ENCODE peak calls at places on chromosomes 7 and 10, in seven cellular contexts. One of them, this sample, is unnamed.

GRCh38 chr7:101557421-101557820 is 71.7 kb downstream of the MYL10 start:
- DNase-seq in HepG2: no peak
- DNase-seq in OCI-LY7: no peak
- DNase-seq in HCT116: no peak
- DNase-seq in GM23338: no peak
- DNase-seq in IMR-90: no peak
- DNase-seq in endothelial cell of umbilical vein: no peak
- DNase-seq in this sample: no peak

GRCh38 chr7:50333266-50333665 is 28.8 kb downstream of the IKZF1 start:
- DNase-seq in HepG2: no peak
- DNase-seq in OCI-LY7: peak; percentile 45
- DNase-seq in HCT116: no peak
- DNase-seq in GM23338: peak; percentile 27
- DNase-seq in IMR-90: no peak
- DNase-seq in endothelial cell of umbilical vein: no peak
- DNase-seq in this sample: no peak

GRCh38 chr10:89262331-89263020 is 10.9 kb upstream of the LIPA start:
- DNase-seq in HepG2: no peak
- DNase-seq in OCI-LY7: no peak
- DNase-seq in HCT116: no peak
- DNase-seq in GM23338: no peak
- DNase-seq in IMR-90: peak; percentile 19
- DNase-seq in endothelial cell of umbilical vein: no peak
- DNase-seq in this sample: peak; percentile 74

GRCh38 chr10:97081621-97082235 is 104.0 kb downstream of the SLIT1 start:
- DNase-seq in HepG2: peak; percentile 30
- DNase-seq in OCI-LY7: peak; percentile 63
- DNase-seq in HCT116: peak; percentile 34
- DNase-seq in GM23338: peak; percentile 93
- DNase-seq in IMR-90: peak; percentile 50
- DNase-seq in endothelial cell of umbilical vein: peak; percentile 57
- DNase-seq in this sample: peak; percentile 43

GRCh38 chr10:36118289-36118688 is 476.2 kb upstream of the FZD8 start:
- DNase-seq in HepG2: no peak
- DNase-seq in OCI-LY7: no peak
- DNase-seq in HCT116: no peak
- DNase-seq in GM23338: no peak
- DNase-seq in IMR-90: no peak
- DNase-seq in endothelial cell of umbilical vein: no peak
- DNase-seq in this sample: no peak

GRCh38 chr10:99395750-99396445 is 34.5 kb downstream of the GOT1 start:
- DNase-seq in HepG2: peak; percentile 89
- DNase-seq in OCI-LY7: no peak
- DNase-seq in HCT116: no peak
- DNase-seq in GM23338: no peak
- DNase-seq in IMR-90: peak; percentile 83
- DNase-seq in endothelial cell of umbilical vein: peak; percentile 57
- DNase-seq in this sample: peak; percentile 89

GRCh38 chr7:102810916-102811315 is 62.1 kb downstream of the FAM185A start:
- DNase-seq in HepG2: no peak
- DNase-seq in OCI-LY7: no peak
- DNase-seq in HCT116: no peak
- DNase-seq in GM23338: no peak
- DNase-seq in IMR-90: peak; percentile 53
- DNase-seq in endothelial cell of umbilical vein: no peak
- DNase-seq in this sample: peak; percentile 24

GRCh38 chr10:30490289-30491000 is 56.5 kb downstream of the MAP3K8 start:
- DNase-seq in HepG2: no peak
- DNase-seq in OCI-LY7: no peak
- DNase-seq in HCT116: no peak
- DNase-seq in GM23338: no peak
- DNase-seq in IMR-90: no peak
- DNase-seq in endothelial cell of umbilical vein: no peak
- DNase-seq in this sample: no peak

GRCh38 chr10:91380873-91381561 is 29.1 kb upstream of the HECTD2 start:
- DNase-seq in HepG2: no peak
- DNase-seq in OCI-LY7: no peak
- DNase-seq in HCT116: no peak
- DNase-seq in GM23338: peak; percentile 11
- DNase-seq in IMR-90: no peak
- DNase-seq in endothelial cell of umbilical vein: no peak
- DNase-seq in this sample: no peak

GRCh38 chr7:20598479-20599419 is 16.7 kb upstream of the ABCB5 start:
- DNase-seq in HepG2: peak; percentile 35
- DNase-seq in OCI-LY7: peak; percentile 50
- DNase-seq in HCT116: peak; percentile 48
- DNase-seq in GM23338: peak; percentile 75
- DNase-seq in IMR-90: peak; percentile 71
- DNase-seq in endothelial cell of umbilical vein: peak; percentile 95
- DNase-seq in this sample: peak; percentile 65

GRCh38 chr10:38600146-38600545 is 506.0 kb downstream of the ZNF37A start:
- DNase-seq in HepG2: no peak
- DNase-seq in OCI-LY7: no peak
- DNase-seq in HCT116: no peak
- DNase-seq in GM23338: no peak
- DNase-seq in IMR-90: no peak
- DNase-seq in endothelial cell of umbilical vein: no peak
- DNase-seq in this sample: no peak

GRCh38 chr7:22578048-22578770 is 78.2 kb upstream of the STEAP1B start:
- DNase-seq in HepG2: no peak
- DNase-seq in OCI-LY7: no peak
- DNase-seq in HCT116: no peak
- DNase-seq in GM23338: no peak
- DNase-seq in IMR-90: peak; percentile 85
- DNase-seq in endothelial cell of umbilical vein: peak; percentile 87
- DNase-seq in this sample: peak; percentile 85

GRCh38 chr10:17910144-17910789 is 41.5 kb upstream of the SLC39A12 start:
- DNase-seq in HepG2: peak; percentile 47
- DNase-seq in OCI-LY7: peak; percentile 50
- DNase-seq in HCT116: peak; percentile 46
- DNase-seq in GM23338: peak; percentile 81
- DNase-seq in IMR-90: peak; percentile 63
- DNase-seq in endothelial cell of umbilical vein: peak; percentile 51
- DNase-seq in this sample: peak; percentile 54

GRCh38 chr10:89431977-89432376 is 17.6 kb downstream of the IFIT5 start:
- DNase-seq in HepG2: peak; percentile 10
- DNase-seq in OCI-LY7: no peak
- DNase-seq in HCT116: no peak
- DNase-seq in GM23338: no peak
- DNase-seq in IMR-90: peak; percentile 66
- DNase-seq in endothelial cell of umbilical vein: peak; percentile 45
- DNase-seq in this sample: peak; percentile 87

GRCh38 chr7:104779888-104780287 is 234.1 kb upstream of the KMT2E start:
- DNase-seq in HepG2: no peak
- DNase-seq in OCI-LY7: no peak
- DNase-seq in HCT116: no peak
- DNase-seq in GM23338: no peak
- DNase-seq in IMR-90: no peak
- DNase-seq in endothelial cell of umbilical vein: no peak
- DNase-seq in this sample: no peak

GRCh38 chr7:6536899-6537298 is 14.4 kb downstream of the GRID2IP start:
- DNase-seq in HepG2: no peak
- DNase-seq in OCI-LY7: no peak
- DNase-seq in HCT116: no peak
- DNase-seq in GM23338: peak; percentile 94
- DNase-seq in IMR-90: no peak
- DNase-seq in endothelial cell of umbilical vein: no peak
- DNase-seq in this sample: peak; percentile 22

GRCh38 chr10:74855027-74855426 is 28.6 kb downstream of the KAT6B start:
- DNase-seq in HepG2: no peak
- DNase-seq in OCI-LY7: peak; percentile 66
- DNase-seq in HCT116: no peak
- DNase-seq in GM23338: no peak
- DNase-seq in IMR-90: no peak
- DNase-seq in endothelial cell of umbilical vein: no peak
- DNase-seq in this sample: no peak

GRCh38 chr10:11986593-11987216 is 55.9 kb downstream of the UPF2 start:
- DNase-seq in HepG2: peak; percentile 83
- DNase-seq in OCI-LY7: peak; percentile 82
- DNase-seq in HCT116: peak; percentile 79
- DNase-seq in GM23338: peak; percentile 94
- DNase-seq in IMR-90: peak; percentile 84
- DNase-seq in endothelial cell of umbilical vein: peak; percentile 86
- DNase-seq in this sample: peak; percentile 72

GRCh38 chr7:92133737-92134270 is 473 bp downstream of the CYP51A1 start:
- DNase-seq in HepG2: peak; percentile 52
- DNase-seq in OCI-LY7: peak; percentile 82
- DNase-seq in HCT116: peak; percentile 33
- DNase-seq in GM23338: peak; percentile 90
- DNase-seq in IMR-90: peak; percentile 61
- DNase-seq in endothelial cell of umbilical vein: peak; percentile 85
- DNase-seq in this sample: peak; percentile 65

GRCh38 chr7:124722292-124722691 is 43.3 kb downstream of the GPR37 start:
- DNase-seq in HepG2: no peak
- DNase-seq in OCI-LY7: no peak
- DNase-seq in HCT116: no peak
- DNase-seq in GM23338: no peak
- DNase-seq in IMR-90: peak; percentile 74
- DNase-seq in endothelial cell of umbilical vein: peak; percentile 69
- DNase-seq in this sample: peak; percentile 53
- H3K4me2 ChIP-seq in HepG2: no peak overlapping the region
- H3K4me2 ChIP-seq in OCI-LY7: no peak overlapping the region
- H3K4me2 ChIP-seq in HCT116: no peak overlapping the region
- H3K4me2 ChIP-seq in GM23338: no peak overlapping the region
- H3K4me2 ChIP-seq in IMR-90: no peak overlapping the region
- H3K4me2 ChIP-seq in endothelial cell of umbilical vein: peak overlapping the region; percentile 65
- H3K4me2 ChIP-seq in this sample: no peak overlapping the region

DNA sequence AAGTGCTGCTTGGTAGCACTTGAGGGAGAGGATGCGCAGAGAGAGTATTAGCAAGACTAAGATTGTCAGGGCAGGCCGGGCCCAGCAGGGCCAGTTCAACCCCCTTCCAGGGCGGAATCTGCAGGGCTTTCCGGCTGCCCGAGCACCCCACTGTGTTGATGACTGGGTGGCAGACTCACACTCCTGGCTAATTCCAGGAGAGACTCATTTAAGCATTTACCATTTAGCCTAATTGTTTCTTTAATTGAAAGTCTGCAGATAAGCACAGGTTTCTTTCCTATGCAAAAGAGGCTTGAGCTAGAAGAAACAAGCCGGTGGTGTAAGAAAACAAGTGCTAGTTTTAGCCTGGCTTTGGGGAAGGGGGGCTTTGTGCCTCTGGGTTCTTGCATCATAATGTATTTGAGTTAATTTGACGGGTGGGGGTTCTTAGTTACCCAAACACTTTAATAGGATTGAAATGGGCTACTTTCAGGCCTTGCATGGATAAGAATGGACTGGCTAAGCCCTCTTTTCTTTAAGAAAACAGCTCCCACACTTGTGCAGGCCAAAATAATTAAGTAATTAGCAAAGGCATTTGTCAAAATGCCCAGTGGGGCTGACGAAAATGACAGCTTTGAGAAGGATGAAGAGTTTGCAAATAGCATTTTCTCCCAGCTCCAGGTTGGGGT is 201.3 kb downstream of the MYOF start:
- DNase-seq in HepG2: no peak
- DNase-seq in OCI-LY7: no peak
- DNase-seq in HCT116: no peak
- DNase-seq in GM23338: peak; percentile 91
- DNase-seq in IMR-90: no peak
- DNase-seq in endothelial cell of umbilical vein: no peak
- DNase-seq in this sample: no peak
- H3K4me2 ChIP-seq in HepG2: no peak overlapping the region
- H3K4me2 ChIP-seq in OCI-LY7: no peak overlapping the region
- H3K4me2 ChIP-seq in HCT116: no peak overlapping the region
- H3K4me2 ChIP-seq in GM23338: peak overlapping the region; percentile 36
- H3K4me2 ChIP-seq in IMR-90: no peak overlapping the region
- H3K4me2 ChIP-seq in endothelial cell of umbilical vein: no peak overlapping the region
- H3K4me2 ChIP-seq in this sample: no peak overlapping the region

DNA sequence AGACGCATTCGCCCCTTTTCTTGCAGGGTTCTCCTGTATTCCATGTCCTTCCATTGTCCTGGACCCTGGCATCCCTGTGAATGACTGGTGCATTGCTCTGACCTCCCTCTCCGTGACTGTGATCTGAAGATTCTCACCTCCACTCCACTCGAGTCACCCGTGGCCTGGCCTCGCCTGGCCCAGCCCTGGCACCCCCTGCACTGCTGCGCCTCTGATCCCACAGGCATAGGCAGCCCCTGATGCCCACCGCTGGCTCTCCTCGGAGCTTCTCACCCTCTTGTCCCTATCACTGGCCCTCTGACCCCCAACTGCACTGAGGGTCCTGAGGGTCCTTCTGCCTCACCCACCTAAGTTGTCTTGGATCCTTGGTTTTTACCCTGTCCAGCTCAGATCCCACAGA is 2.2 kb upstream of the MMP21 start:
- DNase-seq in HepG2: no peak
- DNase-seq in OCI-LY7: no peak
- DNase-seq in HCT116: no peak
- DNase-seq in GM23338: no peak
- DNase-seq in IMR-90: no peak
- DNase-seq in endothelial cell of umbilical vein: no peak
- DNase-seq in this sample: no peak
- H3K4me2 ChIP-seq in HepG2: no peak overlapping the region
- H3K4me2 ChIP-seq in OCI-LY7: no peak overlapping the region
- H3K4me2 ChIP-seq in HCT116: no peak overlapping the region
- H3K4me2 ChIP-seq in GM23338: no peak overlapping the region
- H3K4me2 ChIP-seq in IMR-90: no peak overlapping the region
- H3K4me2 ChIP-seq in endothelial cell of umbilical vein: no peak overlapping the region
- H3K4me2 ChIP-seq in this sample: no peak overlapping the region

GRCh38 chr10:76563286-76563685 is 1074.3 kb downstream of the KCNMA1 start:
- DNase-seq in HepG2: no peak
- DNase-seq in OCI-LY7: no peak
- DNase-seq in HCT116: no peak
- DNase-seq in GM23338: no peak
- DNase-seq in IMR-90: no peak
- DNase-seq in endothelial cell of umbilical vein: no peak
- DNase-seq in this sample: no peak

GRCh38 chr10:76558996-76559888 is 1078.4 kb downstream of the KCNMA1 start:
- DNase-seq in HepG2: no peak
- DNase-seq in OCI-LY7: no peak
- DNase-seq in HCT116: no peak
- DNase-seq in GM23338: no peak
- DNase-seq in IMR-90: peak; percentile 70
- DNase-seq in endothelial cell of umbilical vein: no peak
- DNase-seq in this sample: peak; percentile 93

GRCh38 chr10:76558586-76558985 is 1079.0 kb downstream of the KCNMA1 start:
- DNase-seq in HepG2: peak; percentile 45
- DNase-seq in OCI-LY7: no peak
- DNase-seq in HCT116: no peak
- DNase-seq in GM23338: no peak
- DNase-seq in IMR-90: peak; percentile 80
- DNase-seq in endothelial cell of umbilical vein: no peak
- DNase-seq in this sample: peak; percentile 95

GRCh38 chr10:76560338-76560737 is 1077.3 kb downstream of the KCNMA1 start:
- DNase-seq in HepG2: peak; percentile 46
- DNase-seq in OCI-LY7: no peak
- DNase-seq in HCT116: no peak
- DNase-seq in GM23338: no peak
- DNase-seq in IMR-90: no peak
- DNase-seq in endothelial cell of umbilical vein: no peak
- DNase-seq in this sample: no peak

GRCh38 chr10:76559889-76560215 is 1077.8 kb downstream of the KCNMA1 start:
- DNase-seq in HepG2: no peak
- DNase-seq in OCI-LY7: no peak
- DNase-seq in HCT116: no peak
- DNase-seq in GM23338: no peak
- DNase-seq in IMR-90: peak; percentile 6
- DNase-seq in endothelial cell of umbilical vein: no peak
- DNase-seq in this sample: peak; percentile 32
- H3K4me2 ChIP-seq in HepG2: no peak overlapping the region
- H3K4me2 ChIP-seq in OCI-LY7: no peak overlapping the region
- H3K4me2 ChIP-seq in HCT116: no peak overlapping the region
- H3K4me2 ChIP-seq in GM23338: no peak overlapping the region
- H3K4me2 ChIP-seq in IMR-90: peak overlapping the region; percentile 66
- H3K4me2 ChIP-seq in endothelial cell of umbilical vein: no peak overlapping the region
- H3K4me2 ChIP-seq in this sample: peak overlapping the region; percentile 20

GRCh38 chr7:2706685-2707126 is 18.7 kb downstream of the AMZ1 start:
- DNase-seq in HepG2: no peak
- DNase-seq in OCI-LY7: no peak
- DNase-seq in HCT116: no peak
- DNase-seq in GM23338: no peak
- DNase-seq in IMR-90: no peak
- DNase-seq in endothelial cell of umbilical vein: no peak
- DNase-seq in this sample: no peak
- H3K4me2 ChIP-seq in HepG2: no peak overlapping the region
- H3K4me2 ChIP-seq in OCI-LY7: no peak overlapping the region
- H3K4me2 ChIP-seq in HCT116: no peak overlapping the region
- H3K4me2 ChIP-seq in GM23338: no peak overlapping the region
- H3K4me2 ChIP-seq in IMR-90: no peak overlapping the region
- H3K4me2 ChIP-seq in endothelial cell of umbilical vein: no peak overlapping the region
- H3K4me2 ChIP-seq in this sample: no peak overlapping the region